ENCODE peak calls at places on chromosomes 1 and 21, in nine cellular contexts. I, M, X, J, Q, N, A, O and F are unnamed samples.

GRCh38 chr1:27682351-27682944 is 10.5 kb upstream of the IFI6 start:
- DNase-seq in I (no peak), M (no peak), X (no peak), J (no peak), Q (no peak), N (no peak), A (no peak), O (no peak), F (no peak)

GRCh38 chr1:37498872-37499617 is 15.5 kb downstream of the MEAF6 start:
- DNase-seq in I (no peak), M (no peak), X (no peak), J (peak; percentile 40), Q (no peak), N (peak; percentile 79), A (no peak), O (no peak), F (peak; percentile 69)

GRCh38 chr1:2384941-2385481 is 6.3 kb downstream of the MORN1 start:
- DNase-seq in I (peak; percentile 77), M (no peak), X (no peak), J (no peak), Q (peak; percentile 82), N (peak; percentile 52), A (no peak), O (no peak), F (no peak)

GRCh38 chr1:55347786-55348185 is 132.6 kb upstream of the USP24 start:
- DNase-seq in I (no peak), M (no peak), X (no peak), J (no peak), Q (no peak), N (no peak), A (no peak), O (no peak), F (no peak)

GRCh38 chr1:16181887-16182719 is 26.2 kb upstream of the EPHA2 start:
- DNase-seq in I (peak; percentile 83), M (peak; percentile 48), X (no peak), J (peak; percentile 65), Q (no peak), N (peak; percentile 94), A (peak; percentile 96), O (peak; percentile 65), F (peak; percentile 92)

GRCh38 chr1:227913446-227913968 is 34.2 kb downstream of the WNT9A start:
- DNase-seq in I (no peak), M (no peak), X (no peak), J (no peak), Q (no peak), N (no peak), A (no peak), O (no peak), F (no peak)

GRCh38 chr1:27099154-27099903 is 55.6 kb downstream of the SLC9A1 start:
- DNase-seq in I (peak; percentile 77), M (peak; percentile 46), X (no peak), J (no peak), Q (peak; percentile 80), N (peak; percentile 84), A (peak; percentile 68), O (peak; percentile 47), F (peak; percentile 72)

GRCh38 chr1:53125623-53126360 is 16.6 kb downstream of the SLC1A7 start:
- DNase-seq in I (no peak), M (no peak), X (no peak), J (no peak), Q (no peak), N (no peak), A (no peak), O (no peak), F (no peak)

GRCh38 chr1:89987170-89987819 is 7.6 kb upstream of the ZNF326 start:
- DNase-seq in I (no peak), M (no peak), X (no peak), J (peak; percentile 66), Q (peak; percentile 49), N (peak; percentile 82), A (peak; percentile 77), O (peak; percentile 37), F (peak; percentile 80)

GRCh38 chr1:171739646-171740045 is 2.2 kb downstream of the VAMP4 start:
- DNase-seq in I (no peak), M (no peak), X (no peak), J (no peak), Q (no peak), N (no peak), A (no peak), O (no peak), F (peak; percentile 15)

GRCh38 chr1:244862354-244862698 is 2.0 kb downstream of the HNRNPU start:
- DNase-seq in I (no peak), M (no peak), X (no peak), J (no peak), Q (no peak), N (no peak), A (no peak), O (no peak), F (no peak)

GRCh38 chr1:116769561-116769977 is 15.3 kb downstream of the CD2 start:
- DNase-seq in I (no peak), M (no peak), X (peak; percentile 77), J (no peak), Q (no peak), N (no peak), A (no peak), O (no peak), F (peak; percentile 67)

GRCh38 chr1:180842052-180842451 is 70.6 kb upstream of the KIAA1614 start:
- DNase-seq in I (no peak), M (no peak), X (no peak), J (no peak), Q (no peak), N (no peak), A (no peak), O (peak; percentile 67), F (peak; percentile 83)

GRCh38 chr1:19799233-19799876 is 361 bp downstream of the TMCO4 start:
- DNase-seq in I (peak; percentile 90), M (no peak), X (peak; percentile 26), J (peak; percentile 75), Q (peak; percentile 64), N (peak; percentile 76), A (peak; percentile 74), O (no peak), F (peak; percentile 28)

DNA sequence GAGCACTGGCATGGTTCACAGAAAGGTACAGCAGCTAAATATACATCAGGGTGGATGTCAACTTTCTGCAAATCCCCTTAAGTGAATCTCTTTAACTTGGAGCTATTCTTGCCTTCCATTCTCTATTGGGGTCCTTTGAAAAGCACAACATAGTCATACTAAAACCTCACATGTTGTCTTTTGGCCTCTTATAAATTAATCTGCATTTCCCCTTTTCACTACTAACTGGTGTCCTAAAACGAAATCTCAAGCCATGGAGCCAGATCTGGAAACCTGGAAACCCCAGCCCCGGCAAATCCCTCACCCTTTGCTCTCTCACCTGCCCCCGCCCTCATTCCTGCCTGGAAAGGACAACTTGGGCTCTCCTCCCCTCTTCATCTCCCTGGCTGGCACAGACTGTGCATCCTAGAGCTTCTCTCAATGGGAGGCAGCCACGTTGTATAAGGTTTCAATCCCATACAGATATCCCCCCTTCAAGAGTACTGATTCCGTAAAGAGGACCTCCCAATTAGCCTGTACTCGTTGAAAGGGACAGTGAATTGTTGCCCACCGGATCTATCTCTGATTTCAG is 1.5 kb downstream of the DUSP10 start:
- DNase-seq in I (no peak), M (no peak), X (no peak), J (no peak), Q (no peak), N (no peak), A (peak; percentile 52), O (no peak), F (no peak)
- H3K4me3 ChIP-seq in I (peak overlapping the region; percentile 54), M (peak overlapping the region; percentile 80), X (peak overlapping the region; percentile 73), J (peak overlapping the region; percentile 66), Q (no peak overlapping the region), N (peak overlapping the region; percentile 81), A (peak overlapping the region; percentile 100), O (peak overlapping the region; percentile 84), F (peak overlapping the region; percentile 96)

GRCh38 chr21:14541840-14542495 is 4.1 kb downstream of the SAMSN1 start:
- DNase-seq in I (peak; percentile 79), M (no peak), X (peak; percentile 23), J (no peak), Q (no peak), N (no peak), A (no peak), O (no peak), F (no peak)

GRCh38 chr21:14547834-14548513 is 1.9 kb upstream of the SAMSN1 start:
- DNase-seq in I (no peak), M (no peak), X (no peak), J (no peak), Q (no peak), N (no peak), A (no peak), O (no peak), F (no peak)

GRCh38 chr21:14545906-14546480 is at the start of gene SAMSN1:
- DNase-seq in I (peak; percentile 84), M (no peak), X (peak; percentile 64), J (no peak), Q (no peak), N (peak; percentile 69), A (no peak), O (no peak), F (no peak)

GRCh38 chr21:14542638-14543037 is 3.5 kb downstream of the SAMSN1 start:
- DNase-seq in I (no peak), M (no peak), X (no peak), J (no peak), Q (no peak), N (no peak), A (no peak), O (no peak), F (no peak)

GRCh38 chr21:14543983-14544382 is 2.1 kb downstream of the SAMSN1 start:
- DNase-seq in I (no peak), M (no peak), X (no peak), J (no peak), Q (no peak), N (no peak), A (no peak), O (no peak), F (no peak)
- H3K4me3 ChIP-seq in I (peak overlapping the region; percentile 22), M (peak overlapping the region; percentile 32), X (peak overlapping the region; percentile 67), J (no peak overlapping the region), Q (no peak overlapping the region), N (peak overlapping the region; percentile 47), A (no peak overlapping the region), O (no peak overlapping the region), F (no peak overlapping the region)

DNA sequence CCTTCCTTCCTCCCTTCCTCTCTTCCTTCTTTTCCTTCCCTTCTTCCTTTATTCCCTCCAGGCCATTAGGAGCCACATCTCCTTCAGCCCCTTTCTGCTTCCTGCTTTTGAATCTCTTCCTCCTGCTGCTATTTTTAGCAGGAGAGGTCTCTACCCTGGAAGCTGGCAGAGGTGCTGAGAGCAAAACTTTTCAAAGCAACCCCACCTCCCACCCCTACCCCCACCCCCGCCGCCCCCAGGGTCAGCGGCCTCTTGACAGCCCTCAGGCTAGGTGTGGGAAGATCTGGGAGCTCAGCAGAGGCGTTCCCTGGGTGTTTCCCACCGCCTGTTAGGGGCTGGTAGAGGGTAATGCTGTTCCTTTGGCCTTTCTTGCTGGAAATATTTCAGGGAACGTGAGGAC is 112.6 kb upstream of the CACHD1 start:
- DNase-seq in I (no peak), M (no peak), X (no peak), J (no peak), Q (no peak), N (no peak), A (peak; percentile 86), O (no peak), F (no peak)
- H3K4me3 ChIP-seq in I (no peak overlapping the region), M (no peak overlapping the region), X (no peak overlapping the region), J (no peak overlapping the region), Q (no peak overlapping the region), N (no peak overlapping the region), A (no peak overlapping the region), O (no peak overlapping the region), F (no peak overlapping the region)

DNA sequence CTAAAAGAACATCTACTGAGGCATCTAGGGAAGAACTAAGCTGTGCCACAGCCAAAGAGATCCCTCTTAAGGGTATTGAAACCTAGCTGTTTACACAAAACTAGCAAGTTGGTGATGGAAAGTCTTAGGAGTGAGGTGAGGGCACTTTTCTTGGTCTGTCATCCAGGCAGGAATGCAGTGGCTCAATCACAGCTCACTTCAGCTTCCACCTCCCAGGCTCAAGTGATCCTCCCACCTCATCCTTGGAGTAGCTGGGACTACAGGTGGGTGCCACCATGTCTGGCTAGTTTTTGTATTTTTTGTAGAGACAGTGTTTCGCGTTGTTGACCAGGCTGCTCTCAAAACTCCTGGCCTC is 2.4 kb downstream of the PLEKHO1 start:
- DNase-seq in I (no peak), M (no peak), X (no peak), J (no peak), Q (peak; percentile 5), N (no peak), A (no peak), O (no peak), F (no peak)
- H3K4me3 ChIP-seq in I (peak overlapping the region; percentile 78), M (peak overlapping the region; percentile 95), X (peak overlapping the region; percentile 85), J (no peak overlapping the region), Q (no peak overlapping the region), N (peak overlapping the region; percentile 97), A (peak overlapping the region; percentile 98), O (no peak overlapping the region), F (peak overlapping the region; percentile 72)